ENCODE peak calls at places on chromosomes 11 and 22, in five cellular contexts. N is spleen, K is stomach, Y is ovary, C is breast epithelium. B is an unnamed sample.

GRCh38 chr22:30809086-30809485 is 114.4 kb downstream of the OSBP2 start:
- DNase-seq in K (no peak), N (no peak), C (no peak), Y (no peak), B (no peak)

GRCh38 chr22:50604256-50604580 is 3.6 kb downstream of the MAPK8IP2 start:
- DNase-seq in K (no peak), N (peak; percentile 48), C (no peak), Y (no peak), B (no peak)

GRCh38 chr22:49960967-49961600 is 512 bp downstream of the PIM3 start:
- DNase-seq in N (peak; percentile 93), K (peak; percentile 44), C (peak; percentile 63), Y (peak; percentile 36), B (peak; percentile 33)

GRCh38 chr11:1017269-1018005 is 19.1 kb downstream of the MUC6 start:
- DNase-seq in N (no peak), C (peak; percentile 68), Y (no peak), K (peak; percentile 60), B (peak; percentile 29)

GRCh38 chr11:106727261-106727660 is 291.0 kb downstream of the GUCY1A2 start:
- DNase-seq in C (no peak), Y (no peak), N (no peak), K (no peak), B (no peak)

GRCh38 chr11:132158091-132158490 is 787.7 kb downstream of the NTM start:
- DNase-seq in C (no peak), Y (no peak), K (peak; percentile 27), N (no peak), B (no peak)

GRCh38 chr22:44438056-44438455 is 60.0 kb downstream of the RTL6 start:
- DNase-seq in N (no peak), Y (no peak), C (peak; percentile 31), K (no peak), B (no peak)

GRCh38 chr22:17097062-17097461 is 12.3 kb downstream of the IL17RA start:
- DNase-seq in K (no peak), N (peak; percentile 36), C (no peak), Y (no peak), B (no peak)

GRCh38 chr11:86408845-86409244 is 34.2 kb downstream of the CCDC81 start:
- DNase-seq in K (no peak), Y (no peak), N (no peak), C (no peak), B (no peak)

GRCh38 chr11:111512296-111513239 is at the start of gene BTG4:
- DNase-seq in K (no peak), N (no peak), Y (no peak), C (no peak), B (no peak)

GRCh38 chr22:45007247-45007945 is 2.4 kb downstream of the PHF21B start:
- DNase-seq in C (no peak), Y (peak; percentile 61), K (no peak), N (no peak), B (peak; percentile 67)

GRCh38 chr22:41780714-41781507 is 19.6 kb upstream of the CCDC134 start:
- DNase-seq in K (peak; percentile 67), N (peak; percentile 97), C (no peak), Y (no peak), B (no peak)

GRCh38 chr11:10993640-10994039 is 135.8 kb upstream of the ZBED5 start:
- DNase-seq in C (no peak), K (no peak), N (no peak), Y (no peak), B (no peak)

GRCh38 chr22:30424471-30425326 is 869 bp upstream of the MTFP1 start:
- DNase-seq in Y (no peak), C (no peak), N (no peak), K (no peak), B (no peak)

GRCh38 chr22:38766076-38766777 is 10.4 kb upstream of the SUN2 start:
- DNase-seq in C (peak; percentile 87), Y (peak; percentile 61), N (no peak), K (peak; percentile 60), B (peak; percentile 68)

GRCh38 chr22:30731658-30732057 is 37.0 kb downstream of the OSBP2 start:
- DNase-seq in Y (no peak), C (no peak), N (no peak), K (no peak), B (no peak)

GRCh38 chr11:46248270-46249102 is 29.0 kb upstream of the CREB3L1 start:
- DNase-seq in C (no peak), K (no peak), N (no peak), Y (no peak), B (no peak)

GRCh38 chr22:50089231-50090140 is at the start of gene MOV10L1:
- DNase-seq in C (no peak), K (no peak), Y (peak; percentile 30), N (peak; percentile 72), B (no peak)

GRCh38 chr11:66883021-66883968 is 26.4 kb downstream of the LRFN4 start:
- DNase-seq in K (peak; percentile 79), Y (no peak), N (peak; percentile 87), C (peak; percentile 67), B (peak; percentile 70)

GRCh38 chr11:115476463-115477286 is 27.5 kb downstream of the CADM1 start:
- DNase-seq in Y (no peak), C (no peak), N (no peak), K (no peak), B (no peak)

GRCh38 chr11:123100378-123101085 is 38.6 kb upstream of the HSPA8 start:
- DNase-seq in C (peak; percentile 54), Y (peak; percentile 73), K (no peak), N (no peak), B (no peak)

GRCh38 chr22:42820075-42820763 is 36.9 kb downstream of the ARFGAP3 start:
- DNase-seq in C (peak; percentile 27), N (no peak), Y (no peak), K (no peak), B (no peak)

GRCh38 chr11:125935056-125935455 is 10.8 kb upstream of the VSIG10L2 start:
- DNase-seq in Y (no peak), N (no peak), C (no peak), K (no peak), B (no peak)

GRCh38 chr11:13837286-13837685 is 125.2 kb upstream of the SPON1 start:
- DNase-seq in C (no peak), K (no peak), N (no peak), Y (no peak), B (peak; percentile 19)

GRCh38 chr11:60973699-60974098 is 2.2 kb downstream of the CD6 start:
- DNase-seq in N (no peak), C (no peak), Y (no peak), K (no peak), B (no peak)

GRCh38 chr11:76629133-76629852 is 41.3 kb downstream of the LRRC32 start:
- DNase-seq in C (no peak), Y (peak; percentile 6), N (no peak), K (no peak), B (no peak)
- TF ChIP-seq POLR2A in C (no peak), Y (no peak), N (no peak), K (no peak), B (no peak)

GRCh38 chr11:64842851-64843841 is 1.3 kb downstream of the CDC42BPG start:
- DNase-seq in Y (no peak), N (peak; percentile 81), C (peak; percentile 80), K (peak; percentile 82), B (peak; percentile 85)

GRCh38 chr11:64845125-64845735 is 777 bp upstream of the CDC42BPG start:
- DNase-seq in Y (no peak), N (no peak), K (no peak), C (no peak), B (no peak)

GRCh38 chr11:64843971-64844329 is 503 bp downstream of the CDC42BPG start:
- DNase-seq in C (no peak), N (no peak), K (no peak), Y (no peak), B (no peak)

GRCh38 chr11:64842366-64842759 is 2.1 kb downstream of the CDC42BPG start:
- DNase-seq in C (no peak), K (no peak), N (peak; percentile 66), Y (no peak), B (no peak)

DNA sequence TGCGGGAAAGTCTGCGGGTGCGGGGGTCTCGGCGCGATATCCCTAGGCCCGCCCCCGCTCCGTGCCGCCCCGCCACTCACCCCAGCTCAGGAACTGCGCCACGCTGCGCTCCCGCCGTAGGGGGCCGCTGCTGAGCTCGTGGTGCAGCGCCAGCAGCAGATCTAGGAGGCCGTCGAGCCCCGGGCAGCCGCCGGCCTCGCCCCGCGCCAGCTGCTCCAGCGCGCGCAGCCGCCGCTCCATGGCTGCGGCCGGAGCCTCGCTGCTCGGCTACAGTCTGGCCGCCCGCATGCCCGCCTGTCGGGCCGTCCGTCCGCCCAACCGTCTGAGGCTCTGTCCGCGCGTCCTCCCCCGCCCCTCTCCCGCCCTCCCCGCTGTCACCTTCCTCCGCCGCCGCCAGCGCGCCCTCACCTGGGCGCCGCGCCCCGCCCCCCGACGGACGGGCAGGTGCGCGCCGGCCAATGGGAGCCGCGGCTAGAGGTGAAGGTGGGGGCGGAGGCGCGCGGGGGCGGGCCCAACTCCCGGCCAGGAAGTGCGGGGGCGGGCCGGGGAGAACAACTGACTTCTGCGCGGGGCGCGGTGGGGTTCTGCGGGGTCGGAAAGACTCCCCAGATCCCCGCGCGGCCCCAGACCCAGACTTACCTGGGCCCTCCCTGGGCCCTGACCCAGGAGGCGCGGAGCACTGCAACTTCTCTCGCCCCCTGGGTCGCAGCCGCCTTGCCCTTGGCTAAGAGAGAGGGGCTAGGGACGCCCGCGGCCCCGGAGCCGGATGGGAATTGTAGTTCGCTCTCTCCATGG is at the start of gene CDC42BPG:
- DNase-seq in C (peak; percentile 84), Y (peak; percentile 65), K (peak; percentile 92), N (peak; percentile 94), B (peak; percentile 90)
- TF ChIP-seq POLR2A in C (no peak), Y (no peak), K (no peak), N (no peak), B (peak; percentile 80)

GRCh38 chr22:20117656-20118571 is 888 bp upstream of the TRMT2A start:
- DNase-seq in Y (peak; percentile 38), C (no peak), K (no peak), N (peak; percentile 92), B (no peak)
- TF ChIP-seq POLR2A in Y (no peak), C (no peak), K (no peak), N (no peak), B (no peak)

DNA sequence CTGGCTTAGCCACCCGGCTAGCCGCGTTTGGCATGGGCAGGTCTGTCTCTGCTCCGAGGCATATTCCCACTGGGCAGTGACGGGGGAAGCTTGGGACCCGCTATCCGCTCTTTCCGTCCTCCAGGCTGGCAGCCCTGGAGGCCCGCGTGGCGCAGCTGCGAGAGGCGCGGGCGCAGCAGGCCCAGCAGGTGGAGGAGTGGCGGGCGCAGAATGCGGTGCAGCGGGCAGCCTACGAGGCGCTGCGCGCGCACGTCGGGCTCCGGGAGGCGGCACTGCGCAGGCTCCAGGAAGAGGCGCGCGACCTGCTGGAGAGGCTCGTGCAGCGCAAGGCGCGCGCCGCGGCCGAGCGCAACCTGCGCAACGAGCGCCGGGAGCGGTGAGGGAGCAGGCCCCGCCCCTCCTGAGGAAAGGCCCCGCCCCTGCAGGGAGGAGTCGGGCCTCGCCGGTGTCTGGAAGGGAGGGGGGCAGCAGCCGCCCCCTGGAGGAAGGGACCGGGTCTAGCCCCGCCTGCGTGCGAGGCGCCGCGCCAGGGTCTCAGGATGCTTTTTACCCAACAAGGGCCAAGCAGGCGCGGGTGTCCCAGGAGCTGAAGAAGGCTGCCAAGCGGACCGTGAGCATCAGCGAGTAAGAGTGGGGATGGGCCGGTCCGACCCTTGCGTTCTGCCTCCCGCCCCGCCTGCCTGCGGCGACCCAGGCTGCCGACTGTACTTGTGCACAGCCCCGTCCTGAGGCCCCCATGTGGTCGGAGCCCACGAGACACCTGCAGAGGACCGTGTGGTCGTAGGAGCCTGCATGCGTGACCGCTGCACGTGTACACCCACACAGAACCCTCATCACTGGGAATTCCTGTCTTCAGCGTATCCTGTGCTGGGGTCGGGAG is 7.9 kb downstream of the ATG16L2 start:
- DNase-seq in K (peak; percentile 95), N (peak; percentile 95), Y (peak; percentile 92), C (peak; percentile 86), B (peak; percentile 88)
- TF ChIP-seq POLR2A in K (no peak), N (peak; percentile 14), Y (no peak), C (no peak), B (peak; percentile 61)